ENCODE peak calls at places on chromosome 10, in four cellular contexts. One of them, this sample, is unnamed.
A peak's percentile ranks its signal among the peaks of the same experiment; 100 is the strongest.

GRCh38 chr10:107727762-107728317 is 563.3 kb upstream of the SORCS1 start:
- DNase-seq in K562: no peak
- DNase-seq in H1: no peak
- DNase-seq in HepG2: no peak
- DNase-seq in this sample: no peak

GRCh38 chr10:6912424-6912823 is 332.3 kb upstream of the PRKCQ start:
- DNase-seq in K562: no peak
- DNase-seq in H1: no peak
- DNase-seq in HepG2: no peak
- DNase-seq in this sample: no peak

GRCh38 chr10:11663763-11664555 is 52.5 kb upstream of the USP6NL start:
- DNase-seq in K562: no peak
- DNase-seq in HepG2: no peak
- DNase-seq in H1: no peak
- DNase-seq in this sample: no peak

GRCh38 chr10:62384057-62384446 is 9.9 kb downstream of the ZNF365 start:
- DNase-seq in H1: no peak
- DNase-seq in K562: peak; percentile 19
- DNase-seq in HepG2: no peak
- DNase-seq in this sample: peak; percentile 10

GRCh38 chr10:132846631-132847415 is 60.9 kb upstream of the NKX6-2 start:
- DNase-seq in K562: no peak
- DNase-seq in H1: no peak
- DNase-seq in HepG2: no peak
- DNase-seq in this sample: no peak

GRCh38 chr10:71804067-71804466 is 30.7 kb upstream of the VSIR start:
- DNase-seq in K562: no peak
- DNase-seq in H1: no peak
- DNase-seq in HepG2: no peak
- DNase-seq in this sample: no peak

GRCh38 chr10:79431422-79431821 is 14.0 kb downstream of the ZCCHC24 start:
- DNase-seq in H1: no peak
- DNase-seq in K562: no peak
- DNase-seq in HepG2: no peak
- DNase-seq in this sample: no peak

GRCh38 chr10:11205026-11205772 is 187.5 kb downstream of the CELF2 start:
- DNase-seq in HepG2: no peak
- DNase-seq in H1: no peak
- DNase-seq in K562: no peak
- DNase-seq in this sample: no peak

GRCh38 chr10:59820471-59820870 is 67.2 kb upstream of the MRLN start:
- DNase-seq in K562: no peak
- DNase-seq in H1: no peak
- DNase-seq in HepG2: no peak
- DNase-seq in this sample: no peak

GRCh38 chr10:7436490-7437100 is 25.8 kb upstream of the SFMBT2 start:
- DNase-seq in K562: no peak
- DNase-seq in HepG2: no peak
- DNase-seq in H1: no peak
- DNase-seq in this sample: no peak

GRCh38 chr10:86659721-86660438 is 5.5 kb downstream of the OPN4 start:
- DNase-seq in H1: no peak
- DNase-seq in HepG2: no peak
- DNase-seq in K562: no peak
- DNase-seq in this sample: no peak

GRCh38 chr10:79093658-79094411 is 25.1 kb downstream of the ZMIZ1 start:
- DNase-seq in H1: no peak
- DNase-seq in HepG2: peak; percentile 97
- DNase-seq in K562: peak; percentile 87
- DNase-seq in this sample: no peak

GRCh38 chr10:103736763-103737162 is 118.6 kb downstream of the SH3PXD2A start:
- DNase-seq in H1: peak; percentile 67
- DNase-seq in HepG2: peak; percentile 34
- DNase-seq in K562: peak; percentile 18
- DNase-seq in this sample: peak; percentile 67

GRCh38 chr10:91378061-91378460 is 32.1 kb upstream of the HECTD2 start:
- DNase-seq in HepG2: no peak
- DNase-seq in K562: no peak
- DNase-seq in H1: no peak
- DNase-seq in this sample: no peak

GRCh38 chr10:110774069-110775021 is 97.4 kb upstream of the PDCD4 start:
- DNase-seq in HepG2: peak; percentile 55
- DNase-seq in K562: peak; percentile 87
- DNase-seq in H1: no peak
- DNase-seq in this sample: peak; percentile 52

GRCh38 chr10:48363617-48364355 is 57.3 kb downstream of the MAPK8 start:
- DNase-seq in K562: peak; percentile 88
- DNase-seq in H1: no peak
- DNase-seq in HepG2: peak; percentile 70
- DNase-seq in this sample: peak; percentile 28

GRCh38 chr10:30869566-30869965 is 162.1 kb downstream of the ZNF438 start:
- DNase-seq in HepG2: no peak
- DNase-seq in K562: no peak
- DNase-seq in H1: no peak
- DNase-seq in this sample: no peak

GRCh38 chr10:101263146-101263837 is 34.0 kb upstream of the LBX1 start:
- DNase-seq in K562: no peak
- DNase-seq in HepG2: no peak
- DNase-seq in H1: no peak
- DNase-seq in this sample: no peak

GRCh38 chr10:79981673-79982485 is 33.0 kb upstream of the SFTPD start:
- DNase-seq in H1: peak; percentile 34
- DNase-seq in HepG2: peak; percentile 6
- DNase-seq in K562: no peak
- DNase-seq in this sample: peak; percentile 51

GRCh38 chr10:8396675-8397074 is 342.2 kb downstream of the GATA3 start:
- DNase-seq in HepG2: no peak
- DNase-seq in H1: no peak
- DNase-seq in K562: no peak
- DNase-seq in this sample: no peak

GRCh38 chr10:1575481-1576244 is 161.7 kb downstream of the ADARB2 start:
- DNase-seq in K562: no peak
- DNase-seq in HepG2: no peak
- DNase-seq in H1: no peak
- DNase-seq in this sample: no peak

GRCh38 chr10:14186245-14186644 is 144.5 kb downstream of the FRMD4A start:
- DNase-seq in K562: peak; percentile 30
- DNase-seq in H1: no peak
- DNase-seq in HepG2: peak; percentile 7
- DNase-seq in this sample: peak; percentile 17

GRCh38 chr10:4283841-4284610 is 499.0 kb upstream of the KLF6 start:
- DNase-seq in H1: no peak
- DNase-seq in K562: no peak
- DNase-seq in HepG2: no peak
- DNase-seq in this sample: no peak

GRCh38 chr10:118721005-118721876 is 33.5 kb downstream of the CACUL1 start:
- DNase-seq in HepG2: peak; percentile 28
- DNase-seq in H1: no peak
- DNase-seq in K562: peak; percentile 57
- DNase-seq in this sample: peak; percentile 47

GRCh38 chr10:125028291-125028867 is 86.5 kb downstream of the ZRANB1 start:
- DNase-seq in K562: no peak
- DNase-seq in HepG2: no peak
- DNase-seq in H1: no peak
- DNase-seq in this sample: no peak

GRCh38 chr10:637771-638195 is 51.7 kb downstream of the DIP2C start:
- DNase-seq in K562: no peak
- DNase-seq in HepG2: no peak
- DNase-seq in H1: no peak
- DNase-seq in this sample: no peak

GRCh38 chr10:640673-641045 is 48.8 kb downstream of the DIP2C start:
- DNase-seq in HepG2: no peak
- DNase-seq in H1: no peak
- DNase-seq in K562: no peak
- DNase-seq in this sample: no peak

GRCh38 chr10:58791137-58791536 is 278.5 kb downstream of the BICC1 start:
- DNase-seq in HepG2: no peak
- DNase-seq in H1: no peak
- DNase-seq in K562: no peak
- DNase-seq in this sample: no peak

GRCh38 chr10:71806706-71807556 is 33.6 kb upstream of the VSIR start:
- DNase-seq in K562: no peak
- DNase-seq in H1: no peak
- DNase-seq in HepG2: no peak
- DNase-seq in this sample: no peak

GRCh38 chr10:24900888-24901685 is 51.3 kb downstream of the PRTFDC1 start:
- DNase-seq in H1: no peak
- DNase-seq in HepG2: no peak
- DNase-seq in K562: no peak
- DNase-seq in this sample: no peak

GRCh38 chr10:13349776-13350274 is 1.7 kb upstream of the SEPHS1 start:
- DNase-seq in K562: peak; percentile 41
- DNase-seq in HepG2: no peak
- DNase-seq in H1: peak; percentile 97
- DNase-seq in this sample: no peak

GRCh38 chr10:93758510-93758885 is 762 bp downstream of the LGI1 start:
- DNase-seq in K562: no peak
- DNase-seq in HepG2: no peak
- DNase-seq in H1: no peak
- DNase-seq in this sample: no peak

GRCh38 chr10:93757136-93757535 is 600 bp upstream of the LGI1 start:
- DNase-seq in K562: peak; percentile 3
- DNase-seq in H1: no peak
- DNase-seq in HepG2: no peak
- DNase-seq in this sample: no peak

GRCh38 chr10:93758911-93759410 is 1.2 kb downstream of the LGI1 start:
- DNase-seq in HepG2: no peak
- DNase-seq in K562: no peak
- DNase-seq in H1: no peak
- DNase-seq in this sample: no peak

GRCh38 chr10:93756128-93756517 is 1.6 kb upstream of the LGI1 start:
- DNase-seq in HepG2: no peak
- DNase-seq in K562: no peak
- DNase-seq in H1: no peak
- DNase-seq in this sample: no peak

DNA sequence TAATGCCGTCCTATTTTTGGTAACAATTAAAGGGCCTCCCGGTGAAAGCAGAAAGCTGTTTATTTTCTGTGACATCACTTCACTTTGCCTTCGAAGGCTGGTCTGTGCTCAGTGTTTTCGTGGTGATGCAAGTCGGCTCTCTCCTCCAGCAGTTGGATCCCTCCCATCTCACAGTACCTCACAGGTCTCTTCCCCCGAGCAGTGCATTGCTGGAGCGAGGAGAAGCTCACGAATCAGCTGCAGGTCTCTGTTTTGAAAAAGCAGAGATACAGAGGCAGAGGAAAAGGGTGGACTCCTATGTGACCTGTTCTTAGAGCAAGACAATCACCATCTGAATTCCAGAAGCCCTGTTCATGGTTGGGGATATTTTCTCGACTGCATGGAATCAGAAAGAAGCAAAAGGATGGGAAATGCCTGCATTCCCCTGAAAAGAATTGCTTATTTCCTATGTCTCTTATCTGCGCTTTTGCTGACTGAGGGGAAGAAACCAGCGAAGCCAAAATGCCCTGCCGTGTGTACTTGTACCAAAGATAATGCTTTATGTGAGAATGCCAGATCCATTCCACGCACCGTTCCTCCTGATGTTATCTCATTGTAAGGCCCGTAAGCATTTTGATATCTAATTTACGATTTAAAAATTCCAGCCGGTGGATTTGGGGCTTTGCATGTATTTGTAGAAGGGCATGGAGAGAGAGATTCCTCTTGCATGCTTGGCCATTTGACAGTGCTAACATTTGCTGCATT is at the start of gene LGI1:
- DNase-seq in H1: no peak
- DNase-seq in K562: no peak
- DNase-seq in HepG2: no peak
- DNase-seq in this sample: no peak
- TF ChIP-seq HDAC2 in H1: no peak
- TF ChIP-seq HDAC2 in K562: no peak
- TF ChIP-seq HDAC2 in HepG2: no peak
- TF ChIP-seq HDAC2 in this sample: no peak

GRCh38 chr10:28997736-28998135 is 291.1 kb upstream of the LYZL1 start:
- DNase-seq in HepG2: peak; percentile 10
- DNase-seq in K562: no peak
- DNase-seq in H1: no peak
- DNase-seq in this sample: no peak
- TF ChIP-seq MAX in HepG2: no peak
- TF ChIP-seq MAX in K562: no peak
- TF ChIP-seq MAX in H1: no peak
- TF ChIP-seq MAX in this sample: no peak

DNA sequence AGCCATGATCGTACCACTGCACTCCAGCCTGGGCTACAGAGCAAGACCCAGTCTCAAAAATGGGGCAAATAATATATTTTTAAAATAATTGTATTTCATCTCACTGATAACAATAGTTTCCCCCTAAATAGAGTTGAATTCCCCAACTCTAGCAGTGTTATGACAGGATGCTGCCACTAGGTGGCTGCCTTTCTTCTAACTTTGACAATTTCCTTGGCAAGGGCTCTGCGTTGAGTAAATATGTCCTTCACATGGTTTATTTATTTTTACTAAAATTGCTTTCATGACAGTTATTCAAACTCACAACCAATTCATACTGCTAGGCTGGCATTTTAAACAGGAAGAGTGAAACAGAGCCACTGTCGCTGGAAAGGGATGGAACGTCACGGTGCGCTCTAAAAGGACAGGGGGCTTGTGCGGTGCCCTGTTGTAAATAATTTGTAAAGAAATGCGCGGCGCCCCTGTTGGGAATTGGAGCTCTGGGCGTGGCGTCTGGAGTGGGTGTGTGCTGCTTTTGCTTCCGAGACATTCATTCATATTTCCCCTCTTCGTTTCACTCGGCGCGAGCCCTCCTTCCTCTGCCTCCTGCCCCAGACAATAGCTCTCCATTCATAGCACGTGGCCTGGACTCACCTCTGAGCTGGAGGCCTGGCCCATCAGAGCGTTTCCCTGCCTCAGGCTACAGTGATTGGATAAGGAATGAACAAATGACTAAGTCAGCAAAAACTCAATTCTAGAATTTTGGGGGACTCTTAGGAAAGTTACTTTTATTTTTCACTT is 20.5 kb upstream of the PITRM1 start:
- DNase-seq in H1: no peak
- DNase-seq in HepG2: peak; percentile 29
- DNase-seq in K562: peak; percentile 67
- DNase-seq in this sample: peak; percentile 64
- H3K27ac ChIP-seq in H1: no peak overlapping the region
- H3K27ac ChIP-seq in HepG2: no peak overlapping the region
- H3K27ac ChIP-seq in K562: no peak overlapping the region
- H3K27ac ChIP-seq in this sample: peak overlapping the region; percentile 16

DNA sequence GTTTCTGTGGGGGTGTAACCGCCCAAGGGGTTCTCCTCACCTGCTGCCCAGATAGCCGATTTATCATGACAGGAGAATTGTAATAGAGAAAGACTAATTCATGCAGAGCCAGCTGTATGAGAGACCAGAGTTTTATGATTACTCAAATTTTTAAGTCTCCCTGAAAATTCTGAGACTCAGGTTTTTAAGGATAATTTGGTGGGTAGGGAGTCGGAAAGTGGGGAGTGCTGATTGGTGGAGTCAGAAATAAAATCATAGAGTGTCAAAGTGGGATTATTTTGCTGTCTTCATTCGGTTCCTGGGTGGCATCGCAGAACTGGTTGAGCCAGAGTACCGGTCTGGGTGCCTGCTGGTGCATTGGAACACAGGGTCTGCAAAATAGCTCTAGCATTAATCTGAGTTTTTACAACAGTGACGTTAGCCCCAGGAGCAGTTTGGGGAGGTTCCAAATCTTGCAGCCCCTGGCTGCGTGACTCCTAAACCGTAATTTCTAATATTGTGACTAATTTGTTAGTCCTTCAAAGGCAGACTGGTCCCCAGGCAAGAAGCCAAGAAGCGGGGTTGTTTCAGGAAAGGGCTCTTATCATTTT is 32.5 kb downstream of the GPRIN2 start:
- DNase-seq in H1: no peak
- DNase-seq in HepG2: no peak
- DNase-seq in K562: no peak
- DNase-seq in this sample: peak; percentile 95
- TF ChIP-seq HDAC2 in H1: no peak
- TF ChIP-seq HDAC2 in HepG2: no peak
- TF ChIP-seq HDAC2 in K562: no peak
- TF ChIP-seq HDAC2 in this sample: no peak